ENCODE peak calls at places on chromosomes 1 and 21, in ten cellular contexts. S is transverse colon, B is A549, M is progenitor cell of endocrine pancreas, O is adrenal gland, J is Calu3, F is tibial artery, E is foreskin fibroblast, T is cardiac muscle cell, L is neural crest cell. Q is an unnamed sample.

GRCh38 chr1:20138346-20138745 is 777 bp upstream of the PLA2G2F start:
- DNase-seq in T (no peak), J (no peak), O (no peak), M (no peak), E (no peak), F (no peak), L (no peak), S (no peak), B (no peak), Q (no peak)

GRCh38 chr1:74933500-74933899 is 200.5 kb downstream of the TYW3 start:
- DNase-seq in F (no peak), L (no peak), S (no peak), B (no peak), J (no peak), M (no peak), O (no peak), T (no peak), E (no peak), Q (no peak)

GRCh38 chr1:53640696-53641065 is 98.3 kb downstream of the GLIS1 start:
- DNase-seq in S (no peak), M (no peak), B (no peak), E (no peak), J (no peak), L (no peak), F (no peak), T (no peak), O (no peak), Q (no peak)

GRCh38 chr1:205933672-205934618 is 9.3 kb downstream of the SLC26A9 start:
- DNase-seq in T (peak), M (no peak), S (no peak), L (no peak), O (peak), B (peak), J (peak), F (no peak), E (peak), Q (no peak)

GRCh38 chr1:33684346-33685122 is 179.3 kb upstream of the HMGB4 start:
- DNase-seq in J (no peak), S (no peak), B (no peak), F (no peak), E (no peak), O (no peak), T (no peak), M (no peak), L (no peak), Q (no peak)

GRCh38 chr21:42384999-42385398 is 10.9 kb downstream of the TMPRSS3 start:
- DNase-seq in S (peak), B (no peak), L (no peak), T (no peak), M (no peak), E (no peak), F (no peak), J (peak), O (no peak), Q (no peak)

GRCh38 chr1:241934843-241935242 is 22.7 kb upstream of the BECN2 start:
- DNase-seq in S (no peak), O (peak), E (no peak), B (no peak), M (no peak), L (no peak), J (no peak), T (no peak), F (no peak), Q (no peak)

GRCh38 chr1:228006034-228006792 is 585 bp upstream of the WNT3A start:
- DNase-seq in S (no peak), J (no peak), B (no peak), O (peak), F (no peak), M (peak), L (no peak), T (no peak), E (no peak), Q (peak)

GRCh38 chr1:180234369-180235076 is 4.5 kb downstream of the LHX4 start:
- DNase-seq in M (no peak), S (peak), T (no peak), J (peak), B (no peak), E (no peak), O (no peak), F (no peak), L (no peak), Q (no peak)

GRCh38 chr1:204567067-204567466 is 50.9 kb downstream of the MDM4 start:
- DNase-seq in J (no peak), E (no peak), T (no peak), B (no peak), L (no peak), S (no peak), M (no peak), F (no peak), O (no peak), Q (no peak)

GRCh38 chr1:85602536-85602935 is 22.0 kb downstream of the CCN1 start:
- DNase-seq in B (no peak), J (no peak), O (no peak), E (no peak), F (no peak), S (no peak), T (no peak), L (no peak), M (no peak), Q (no peak)

GRCh38 chr1:60727553-60727952 is 354.8 kb upstream of the NFIA start:
- DNase-seq in B (no peak), T (no peak), S (no peak), O (no peak), E (no peak), F (no peak), M (no peak), J (no peak), L (no peak), Q (no peak)

GRCh38 chr21:27143476-27143875 is 176.6 kb upstream of the ADAMTS5 start:
- DNase-seq in J (no peak), E (no peak), M (no peak), F (no peak), O (no peak), B (no peak), S (no peak), L (no peak), T (no peak), Q (no peak)

GRCh38 chr1:175338447-175339135 is 146.0 kb upstream of the KIAA0040 start:
- DNase-seq in J (peak), L (peak), M (peak), T (no peak), E (no peak), O (no peak), B (peak), S (peak), F (no peak), Q (peak)

GRCh38 chr1:93988634-93989350 is 79.6 kb upstream of the GCLM start:
- DNase-seq in L (no peak), T (peak), M (no peak), B (no peak), S (no peak), F (no peak), E (no peak), O (no peak), J (peak), Q (no peak)

DNA sequence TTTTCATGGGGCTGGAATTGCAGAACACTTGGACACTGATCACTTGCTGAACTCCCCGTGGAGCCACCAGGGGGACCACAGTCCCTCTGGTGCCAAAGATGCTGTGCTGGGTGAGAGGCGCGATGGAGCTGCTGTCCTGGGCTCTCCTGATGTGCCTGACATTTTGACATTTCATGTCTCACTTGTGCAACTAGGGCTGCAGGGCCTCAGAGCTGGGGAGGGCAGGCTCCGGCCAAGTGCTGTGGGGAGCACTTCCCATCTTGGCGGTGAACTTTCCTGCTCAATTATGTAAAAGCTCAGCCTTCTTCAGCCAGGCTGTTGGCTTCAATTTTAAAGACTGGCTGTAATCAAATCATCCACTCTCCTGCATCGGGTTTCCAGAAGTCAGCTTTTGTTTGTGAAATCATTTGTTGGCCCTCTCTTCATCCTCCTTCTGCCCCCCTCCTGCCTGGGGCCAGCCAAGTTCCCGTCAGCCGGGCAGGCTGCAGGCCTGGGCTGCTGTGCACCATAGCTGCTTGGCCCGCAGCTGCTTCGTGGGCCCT is 36.8 kb downstream of the KCNAB2 start:
- DNase-seq in E (peak), F (peak), M (no peak), O (no peak), L (peak), J (peak), S (no peak), B (no peak), T (peak), Q (no peak)
- TF ChIP-seq CTCF in E (peak), F (no peak), M (peak), O (no peak), L (peak), J (peak), S (no peak), B (no peak), T (peak), Q (no peak)

DNA sequence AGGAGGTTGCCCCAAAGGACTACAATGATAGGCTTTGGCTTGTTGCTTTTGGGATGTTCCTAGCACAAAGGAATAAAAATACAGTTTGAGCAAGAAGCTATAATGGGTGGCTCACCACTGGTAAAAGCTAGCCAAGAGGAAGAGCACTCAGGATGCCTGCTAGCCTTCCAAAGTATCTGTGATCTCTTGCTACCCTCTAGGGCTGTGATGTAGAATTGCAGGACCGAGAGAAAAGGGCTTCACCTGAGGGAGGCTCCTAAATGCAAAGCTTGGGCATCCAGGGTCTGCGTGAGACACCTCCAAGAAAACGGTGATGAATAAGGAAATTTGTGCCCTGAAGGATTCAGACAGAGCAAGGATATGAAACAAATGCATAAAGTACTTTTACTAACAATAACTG is 17.7 kb downstream of the IVL start:
- DNase-seq in S (no peak), F (no peak), J (no peak), B (peak), E (no peak), M (no peak), O (no peak), L (no peak), T (peak), Q (no peak)
- TF ChIP-seq CTCF in S (no peak), F (no peak), J (peak), B (peak), E (peak), M (no peak), O (no peak), L (no peak), T (no peak), Q (no peak)

GRCh38 chr1:48249868-48250267 is 27.4 kb downstream of the SLC5A9 start:
- DNase-seq in B (no peak), T (no peak), O (no peak), L (no peak), J (peak), E (no peak), F (no peak), M (no peak), S (no peak), Q (no peak)
- TF ChIP-seq CTCF in B (no peak), T (no peak), O (no peak), L (no peak), J (no peak), E (no peak), F (no peak), M (peak), S (peak), Q (no peak)

DNA sequence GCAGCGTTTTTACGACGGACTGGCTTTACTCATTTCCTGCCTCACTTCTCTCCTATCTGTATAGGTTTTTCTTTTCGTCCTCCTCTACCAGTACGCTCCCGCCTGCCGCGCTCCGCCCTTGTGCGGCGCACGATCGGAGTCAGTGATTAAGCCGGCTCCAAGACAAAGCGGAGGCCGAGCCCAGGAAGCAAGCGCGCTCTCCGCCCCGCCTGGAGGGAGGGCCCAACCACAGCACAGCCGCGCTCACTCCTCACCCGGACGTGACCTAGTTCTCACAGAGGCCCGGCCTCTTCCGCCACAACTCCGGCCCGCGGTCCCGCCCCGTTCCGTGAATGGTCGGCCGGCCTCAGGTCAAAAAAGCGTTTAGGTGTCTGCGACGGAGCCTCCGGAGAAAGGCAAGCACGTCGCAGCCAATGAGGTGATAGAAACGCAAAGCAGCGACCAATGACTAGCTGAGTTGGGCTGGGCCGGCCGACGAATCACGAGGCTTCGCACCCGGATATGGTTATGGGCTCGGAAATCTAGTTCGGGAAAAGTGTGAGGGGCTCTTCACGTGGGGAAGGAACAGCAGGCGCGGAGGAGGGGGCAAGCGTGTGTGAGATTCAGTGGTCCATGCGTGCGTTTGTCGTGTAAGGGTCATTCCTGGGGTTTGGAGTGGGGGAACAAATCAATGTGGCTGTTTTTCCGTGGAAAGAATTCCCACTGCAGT is at the start of gene METTL13:
- DNase-seq in M (peak), F (peak), O (peak), S (peak), E (peak), J (peak), L (peak), B (peak), T (peak), Q (peak)
- TF ChIP-seq CTCF in M (no peak), F (no peak), O (no peak), S (no peak), E (no peak), J (no peak), L (no peak), B (no peak), T (no peak), Q (no peak)

DNA sequence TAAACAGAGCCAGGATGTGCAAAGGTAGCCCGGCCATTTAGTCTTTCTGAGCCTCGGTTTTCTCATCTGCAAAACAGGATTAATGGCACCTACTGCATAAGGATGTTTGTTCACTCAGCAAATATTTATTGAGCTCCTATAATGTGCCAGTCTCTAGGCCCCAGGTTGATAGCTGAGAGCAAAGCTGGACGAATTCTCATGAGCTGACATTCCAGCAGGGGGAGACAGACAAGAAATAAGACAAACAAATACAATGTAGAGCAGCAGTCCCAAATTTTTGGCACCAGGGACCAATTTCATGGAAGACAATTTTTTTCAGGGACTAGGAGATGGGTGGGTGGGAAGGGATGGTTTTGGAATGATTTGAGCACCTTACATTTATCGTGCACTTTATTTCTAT is 74.3 kb upstream of the PAX7 start:
- DNase-seq in E (no peak), L (no peak), O (no peak), B (peak), J (peak), S (no peak), M (no peak), F (no peak), T (peak), Q (no peak)
- TF ChIP-seq CTCF in E (peak), L (peak), O (peak), B (peak), J (peak), S (no peak), M (peak), F (no peak), T (peak), Q (no peak)

GRCh38 chr21:25359724-25360123 is 247.6 kb downstream of the MRPL39 start:
- DNase-seq in J (no peak), T (no peak), B (no peak), S (no peak), E (no peak), L (no peak), M (no peak), F (no peak), O (no peak), Q (no peak)

GRCh38 chr21:25361097-25361496 is 246.2 kb downstream of the MRPL39 start:
- DNase-seq in S (no peak), T (no peak), L (no peak), O (no peak), M (no peak), B (no peak), J (no peak), F (no peak), E (no peak), Q (no peak)

GRCh38 chr21:25361765-25362164 is 245.5 kb downstream of the MRPL39 start:
- DNase-seq in F (no peak), M (no peak), T (no peak), B (no peak), E (no peak), L (no peak), S (no peak), O (no peak), J (no peak), Q (no peak)

GRCh38 chr21:25362375-25363267 is 244.7 kb downstream of the MRPL39 start:
- DNase-seq in E (no peak), B (no peak), S (no peak), L (no peak), T (no peak), J (no peak), M (no peak), O (no peak), F (no peak), Q (no peak)

GRCh38 chr21:25360593-25360992 is 246.7 kb downstream of the MRPL39 start:
- DNase-seq in B (no peak), L (no peak), J (no peak), S (no peak), O (no peak), E (no peak), F (no peak), T (no peak), M (no peak), Q (no peak)
- TF ChIP-seq CTCF in B (no peak), L (no peak), J (no peak), S (no peak), O (no peak), E (peak), F (no peak), T (peak), M (peak), Q (no peak)

GRCh38 chr1:108049083-108049819 is 84.3 kb upstream of the VAV3 start:
- DNase-seq in T (peak), J (peak), S (no peak), E (no peak), L (peak), O (peak), B (peak), F (peak), M (no peak), Q (no peak)
- TF ChIP-seq CTCF in T (peak), J (peak), S (no peak), E (peak), L (peak), O (peak), B (no peak), F (peak), M (peak), Q (peak)

GRCh38 chr1:47930215-47930885 is 66.8 kb downstream of the TRABD2B start:
- DNase-seq in L (no peak), J (no peak), B (no peak), M (no peak), F (no peak), E (no peak), S (no peak), T (no peak), O (peak), Q (no peak)
- TF ChIP-seq CTCF in L (no peak), J (no peak), B (no peak), M (no peak), F (no peak), E (no peak), S (no peak), T (no peak), O (no peak), Q (no peak)

DNA sequence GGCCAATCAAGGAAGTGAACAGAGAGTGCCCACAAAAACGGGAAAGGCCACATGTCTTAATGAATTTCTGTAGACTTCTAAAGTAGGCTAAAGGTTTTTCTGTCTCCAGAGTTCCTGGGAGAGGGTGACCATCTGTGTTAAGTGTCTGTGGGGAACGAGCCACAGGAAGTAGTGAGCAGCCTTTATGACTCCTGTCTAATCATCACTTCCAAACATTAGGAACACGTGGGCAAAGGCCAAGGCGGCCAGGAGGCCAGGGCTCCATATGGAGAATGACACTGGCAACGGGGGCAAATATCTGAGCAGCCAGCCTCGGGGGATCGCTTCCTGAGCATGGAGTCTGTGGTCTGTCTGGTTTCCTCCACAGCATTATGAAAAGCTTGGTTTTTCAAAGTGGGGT is 7.1 kb downstream of the FAM89A start:
- DNase-seq in M (no peak), B (no peak), T (peak), J (no peak), E (peak), L (no peak), S (no peak), F (no peak), O (no peak), Q (no peak)
- TF ChIP-seq CTCF in M (no peak), B (no peak), T (no peak), J (no peak), E (no peak), L (no peak), S (no peak), F (no peak), O (no peak), Q (no peak)